ENCODE peak calls at places on chromosomes 3 and 15, in six cellular contexts. One of them, this sample, is unnamed.

GRCh38 chr3:128226794-128227399 is 73.6 kb downstream of the EEFSEC start:
- DNase-seq in astrocyte of the spinal cord: peak
- DNase-seq in glutamatergic neuron: peak
- DNase-seq in GM06990: peak
- DNase-seq in Calu3: peak
- DNase-seq in progenitor cell of endocrine pancreas: peak
- DNase-seq in this sample: no peak

GRCh38 chr3:169342652-169343051 is 320.9 kb downstream of the MECOM start:
- DNase-seq in astrocyte of the spinal cord: no peak
- DNase-seq in glutamatergic neuron: no peak
- DNase-seq in GM06990: no peak
- DNase-seq in Calu3: no peak
- DNase-seq in progenitor cell of endocrine pancreas: no peak
- DNase-seq in this sample: no peak

GRCh38 chr3:49199900-49200281 is 28.5 kb downstream of the KLHDC8B start:
- DNase-seq in astrocyte of the spinal cord: no peak
- DNase-seq in glutamatergic neuron: no peak
- DNase-seq in GM06990: no peak
- DNase-seq in Calu3: no peak
- DNase-seq in progenitor cell of endocrine pancreas: no peak
- DNase-seq in this sample: no peak

GRCh38 chr3:172213168-172213567 is 173.8 kb downstream of the FNDC3B start:
- DNase-seq in astrocyte of the spinal cord: no peak
- DNase-seq in glutamatergic neuron: no peak
- DNase-seq in GM06990: no peak
- DNase-seq in Calu3: no peak
- DNase-seq in progenitor cell of endocrine pancreas: no peak
- DNase-seq in this sample: no peak

GRCh38 chr3:148790841-148791240 is 36.8 kb upstream of the CPB1 start:
- DNase-seq in astrocyte of the spinal cord: peak
- DNase-seq in glutamatergic neuron: no peak
- DNase-seq in GM06990: no peak
- DNase-seq in Calu3: peak
- DNase-seq in progenitor cell of endocrine pancreas: no peak
- DNase-seq in this sample: no peak

GRCh38 chr3:126849768-126850167 is 133.1 kb upstream of the PLXNA1 start:
- DNase-seq in astrocyte of the spinal cord: no peak
- DNase-seq in glutamatergic neuron: no peak
- DNase-seq in GM06990: no peak
- DNase-seq in Calu3: no peak
- DNase-seq in progenitor cell of endocrine pancreas: no peak
- DNase-seq in this sample: no peak

GRCh38 chr3:106829206-106829605 is 548.0 kb upstream of the CCDC54 start:
- DNase-seq in astrocyte of the spinal cord: peak
- DNase-seq in glutamatergic neuron: no peak
- DNase-seq in GM06990: no peak
- DNase-seq in Calu3: no peak
- DNase-seq in progenitor cell of endocrine pancreas: no peak
- DNase-seq in this sample: no peak

GRCh38 chr3:150407818-150408231 is 273 bp upstream of the TSC22D2 start:
- DNase-seq in astrocyte of the spinal cord: no peak
- DNase-seq in glutamatergic neuron: no peak
- DNase-seq in GM06990: no peak
- DNase-seq in Calu3: no peak
- DNase-seq in progenitor cell of endocrine pancreas: no peak
- DNase-seq in this sample: no peak

GRCh38 chr3:16055606-16056209 is 118.8 kb upstream of the GALNT15 start:
- DNase-seq in astrocyte of the spinal cord: peak
- DNase-seq in glutamatergic neuron: no peak
- DNase-seq in GM06990: no peak
- DNase-seq in Calu3: no peak
- DNase-seq in progenitor cell of endocrine pancreas: no peak
- DNase-seq in this sample: no peak

DNA sequence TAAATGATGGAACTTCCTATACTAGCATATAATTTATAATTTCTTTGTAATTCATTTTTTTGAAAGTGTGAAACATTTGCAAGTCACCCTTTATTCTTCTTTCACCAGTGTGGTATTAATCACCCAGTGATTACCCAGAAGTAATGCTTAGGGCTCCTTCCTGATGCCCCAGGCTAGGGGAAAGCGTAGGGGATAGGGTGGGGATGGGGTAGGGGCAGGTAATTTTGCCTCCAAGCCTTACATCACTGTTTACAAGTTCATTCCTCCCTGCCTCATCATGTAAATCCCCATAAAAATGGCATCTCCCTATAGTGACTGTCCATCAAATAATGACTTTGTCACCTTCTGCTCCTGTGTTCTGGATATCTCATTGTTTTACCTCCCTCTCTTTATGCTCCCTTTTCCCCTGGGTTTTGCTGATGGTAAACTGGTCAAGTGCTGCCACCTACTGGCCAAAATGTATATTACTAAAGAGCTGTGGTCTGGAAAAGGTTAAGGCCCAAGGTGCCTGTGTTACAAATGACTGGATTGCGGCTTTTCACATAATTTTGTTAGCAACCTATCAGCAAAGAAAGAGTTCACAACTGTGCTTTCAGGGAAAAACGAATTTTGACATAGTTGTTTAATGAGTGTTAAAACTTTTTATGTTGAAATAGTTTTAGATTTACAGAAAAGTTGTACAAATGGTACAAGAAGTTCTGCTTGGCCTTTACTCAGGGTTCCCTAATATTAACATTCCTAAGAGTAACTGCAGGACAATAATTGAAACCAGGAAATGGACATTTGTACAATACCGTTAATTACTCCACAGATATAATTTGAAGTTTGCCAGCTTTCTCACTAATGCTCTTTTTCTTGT is 54.7 kb downstream of the ONECUT1 start:
- DNase-seq in astrocyte of the spinal cord: peak
- DNase-seq in glutamatergic neuron: peak
- DNase-seq in GM06990: peak
- DNase-seq in Calu3: peak
- DNase-seq in progenitor cell of endocrine pancreas: peak
- DNase-seq in this sample: no peak
- TF ChIP-seq CTCF in astrocyte of the spinal cord: peak
- TF ChIP-seq CTCF in glutamatergic neuron: peak
- TF ChIP-seq CTCF in GM06990: peak
- TF ChIP-seq CTCF in Calu3: no peak
- TF ChIP-seq CTCF in progenitor cell of endocrine pancreas: peak
- TF ChIP-seq CTCF in this sample: peak

GRCh38 chr3:137970914-137971831 is 38.8 kb upstream of the CLDN18 start:
- DNase-seq in astrocyte of the spinal cord: peak
- DNase-seq in glutamatergic neuron: peak
- DNase-seq in GM06990: peak
- DNase-seq in Calu3: peak
- DNase-seq in progenitor cell of endocrine pancreas: peak
- DNase-seq in this sample: no peak
- TF ChIP-seq CTCF in astrocyte of the spinal cord: peak
- TF ChIP-seq CTCF in glutamatergic neuron: peak
- TF ChIP-seq CTCF in GM06990: peak
- TF ChIP-seq CTCF in Calu3: peak
- TF ChIP-seq CTCF in progenitor cell of endocrine pancreas: peak
- TF ChIP-seq CTCF in this sample: peak

DNA sequence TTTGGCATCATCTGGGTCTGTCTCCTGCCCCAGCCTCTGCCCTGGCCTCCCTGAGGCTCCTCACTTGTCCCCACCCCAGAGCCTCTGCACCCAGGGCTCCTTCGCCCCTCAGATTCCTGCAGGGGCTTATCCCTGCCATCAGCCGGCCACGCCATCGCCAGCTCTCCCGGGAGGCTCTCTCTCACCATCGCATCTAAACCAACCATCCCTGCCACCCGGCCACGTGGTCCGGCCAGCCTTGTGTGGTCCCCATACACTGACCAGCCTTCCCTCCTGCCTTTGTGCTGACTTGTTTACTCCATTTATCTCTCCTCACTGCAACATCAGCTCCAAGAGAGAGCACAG is 134.3 kb upstream of the IQSEC1 start:
- DNase-seq in astrocyte of the spinal cord: no peak
- DNase-seq in glutamatergic neuron: no peak
- DNase-seq in GM06990: no peak
- DNase-seq in Calu3: no peak
- DNase-seq in progenitor cell of endocrine pancreas: no peak
- DNase-seq in this sample: peak
- TF ChIP-seq CTCF in astrocyte of the spinal cord: no peak
- TF ChIP-seq CTCF in glutamatergic neuron: no peak
- TF ChIP-seq CTCF in GM06990: no peak
- TF ChIP-seq CTCF in Calu3: no peak
- TF ChIP-seq CTCF in progenitor cell of endocrine pancreas: no peak
- TF ChIP-seq CTCF in this sample: no peak

GRCh38 chr3:48004694-48005093 is 11.5 kb downstream of the MAP4 start:
- DNase-seq in astrocyte of the spinal cord: no peak
- DNase-seq in glutamatergic neuron: no peak
- DNase-seq in GM06990: no peak
- DNase-seq in Calu3: no peak
- DNase-seq in progenitor cell of endocrine pancreas: no peak
- DNase-seq in this sample: no peak
- TF ChIP-seq CTCF in astrocyte of the spinal cord: no peak
- TF ChIP-seq CTCF in glutamatergic neuron: no peak
- TF ChIP-seq CTCF in GM06990: no peak
- TF ChIP-seq CTCF in Calu3: no peak
- TF ChIP-seq CTCF in progenitor cell of endocrine pancreas: no peak
- TF ChIP-seq CTCF in this sample: no peak

GRCh38 chr3:55751730-55752129 is 264.6 kb upstream of the WNT5A start:
- DNase-seq in astrocyte of the spinal cord: no peak
- DNase-seq in glutamatergic neuron: no peak
- DNase-seq in GM06990: no peak
- DNase-seq in Calu3: no peak
- DNase-seq in progenitor cell of endocrine pancreas: no peak
- DNase-seq in this sample: no peak

GRCh38 chr3:55749036-55749435 is 261.9 kb upstream of the WNT5A start:
- DNase-seq in astrocyte of the spinal cord: no peak
- DNase-seq in glutamatergic neuron: no peak
- DNase-seq in GM06990: no peak
- DNase-seq in Calu3: no peak
- DNase-seq in progenitor cell of endocrine pancreas: no peak
- DNase-seq in this sample: no peak

GRCh38 chr3:55742027-55742710 is 255.1 kb upstream of the WNT5A start:
- DNase-seq in astrocyte of the spinal cord: no peak
- DNase-seq in glutamatergic neuron: no peak
- DNase-seq in GM06990: no peak
- DNase-seq in Calu3: no peak
- DNase-seq in progenitor cell of endocrine pancreas: no peak
- DNase-seq in this sample: no peak

GRCh38 chr3:55750525-55750924 is 263.4 kb upstream of the WNT5A start:
- DNase-seq in astrocyte of the spinal cord: peak
- DNase-seq in glutamatergic neuron: no peak
- DNase-seq in GM06990: no peak
- DNase-seq in Calu3: no peak
- DNase-seq in progenitor cell of endocrine pancreas: no peak
- DNase-seq in this sample: no peak

GRCh38 chr3:55746808-55747413 is 259.8 kb upstream of the WNT5A start:
- DNase-seq in astrocyte of the spinal cord: peak
- DNase-seq in glutamatergic neuron: no peak
- DNase-seq in GM06990: no peak
- DNase-seq in Calu3: no peak
- DNase-seq in progenitor cell of endocrine pancreas: no peak
- DNase-seq in this sample: no peak
- TF ChIP-seq CTCF in astrocyte of the spinal cord: peak
- TF ChIP-seq CTCF in glutamatergic neuron: peak
- TF ChIP-seq CTCF in GM06990: peak
- TF ChIP-seq CTCF in Calu3: no peak
- TF ChIP-seq CTCF in progenitor cell of endocrine pancreas: peak
- TF ChIP-seq CTCF in this sample: peak

This sample was measured in chondrocyte.